ENCODE peak calls at places on chromosomes 5 and 9, in five cellular contexts. One of them, this sample, is unnamed.
A peak's percentile ranks its signal among the peaks of the same experiment; 100 is the strongest.

GRCh38 chr5:102865510-102866314 is 110.6 kb downstream of the PAM start:
- DNase-seq in NCI-H345: peak; percentile 67
- DNase-seq in mucosa of gallbladder: peak; percentile 32
- DNase-seq in Right ventricle myocardium superior: peak; percentile 85
- DNase-seq in neural crest cell: peak; percentile 51
- DNase-seq in this sample: peak; percentile 75

GRCh38 chr5:71887680-71888079 is 168.6 kb downstream of the CARTPT start:
- DNase-seq in NCI-H345: peak; percentile 23
- DNase-seq in mucosa of gallbladder: no peak
- DNase-seq in Right ventricle myocardium superior: no peak
- DNase-seq in neural crest cell: no peak
- DNase-seq in this sample: no peak

GRCh38 chr5:23476580-23476979 is 30.8 kb upstream of the PRDM9 start:
- DNase-seq in NCI-H345: no peak
- DNase-seq in mucosa of gallbladder: no peak
- DNase-seq in Right ventricle myocardium superior: no peak
- DNase-seq in neural crest cell: no peak
- DNase-seq in this sample: no peak

GRCh38 chr5:170333161-170333909 is 35.8 kb upstream of the LCP2 start:
- DNase-seq in NCI-H345: peak; percentile 43
- DNase-seq in mucosa of gallbladder: peak; percentile 36
- DNase-seq in Right ventricle myocardium superior: no peak
- DNase-seq in neural crest cell: peak; percentile 7
- DNase-seq in this sample: no peak

GRCh38 chr5:54742417-54742889 is 224.9 kb downstream of the SNX18 start:
- DNase-seq in NCI-H345: no peak
- DNase-seq in mucosa of gallbladder: peak; percentile 48
- DNase-seq in Right ventricle myocardium superior: no peak
- DNase-seq in neural crest cell: no peak
- DNase-seq in this sample: peak; percentile 55

GRCh38 chr9:115170674-115171073 is 52.7 kb upstream of the TNC start:
- DNase-seq in NCI-H345: no peak
- DNase-seq in mucosa of gallbladder: no peak
- DNase-seq in Right ventricle myocardium superior: no peak
- DNase-seq in neural crest cell: no peak
- DNase-seq in this sample: no peak

GRCh38 chr5:123515904-123516303 is 3.9 kb downstream of the CSNK1G3 start:
- DNase-seq in NCI-H345: no peak
- DNase-seq in mucosa of gallbladder: no peak
- DNase-seq in Right ventricle myocardium superior: no peak
- DNase-seq in neural crest cell: no peak
- DNase-seq in this sample: no peak

GRCh38 chr9:80204054-80204453 is 632.3 kb downstream of the TLE4 start:
- DNase-seq in NCI-H345: no peak
- DNase-seq in mucosa of gallbladder: no peak
- DNase-seq in Right ventricle myocardium superior: no peak
- DNase-seq in neural crest cell: no peak
- DNase-seq in this sample: no peak

GRCh38 chr9:37904647-37905505 is 949 bp upstream of the SLC25A51 start:
- DNase-seq in NCI-H345: no peak
- DNase-seq in mucosa of gallbladder: no peak
- DNase-seq in Right ventricle myocardium superior: no peak
- DNase-seq in neural crest cell: no peak
- DNase-seq in this sample: no peak

GRCh38 chr5:17944046-17944445 is 309.8 kb downstream of the TAF11L14 start:
- DNase-seq in NCI-H345: no peak
- DNase-seq in mucosa of gallbladder: no peak
- DNase-seq in Right ventricle myocardium superior: no peak
- DNase-seq in neural crest cell: no peak
- DNase-seq in this sample: no peak

GRCh38 chr5:126477681-126478117 is 54.5 kb downstream of the GRAMD2B start:
- DNase-seq in NCI-H345: no peak
- DNase-seq in mucosa of gallbladder: no peak
- DNase-seq in Right ventricle myocardium superior: no peak
- DNase-seq in neural crest cell: no peak
- DNase-seq in this sample: no peak

GRCh38 chr9:124869466-124869985 is 7.6 kb downstream of the ARPC5L start:
- DNase-seq in NCI-H345: peak; percentile 11
- DNase-seq in mucosa of gallbladder: no peak
- DNase-seq in Right ventricle myocardium superior: no peak
- DNase-seq in neural crest cell: no peak
- DNase-seq in this sample: peak; percentile 58

GRCh38 chr9:79257671-79258410 is 313.9 kb upstream of the TLE4 start:
- DNase-seq in NCI-H345: no peak
- DNase-seq in mucosa of gallbladder: no peak
- DNase-seq in Right ventricle myocardium superior: no peak
- DNase-seq in neural crest cell: peak; percentile 6
- DNase-seq in this sample: no peak

GRCh38 chr9:93823245-93824072 is 131.7 kb downstream of the BARX1 start:
- DNase-seq in NCI-H345: no peak
- DNase-seq in mucosa of gallbladder: no peak
- DNase-seq in Right ventricle myocardium superior: no peak
- DNase-seq in neural crest cell: no peak
- DNase-seq in this sample: peak; percentile 24

GRCh38 chr9:110248361-110248760 is 7.9 kb downstream of the TXN start:
- DNase-seq in NCI-H345: no peak
- DNase-seq in mucosa of gallbladder: no peak
- DNase-seq in Right ventricle myocardium superior: no peak
- DNase-seq in neural crest cell: no peak
- DNase-seq in this sample: no peak

GRCh38 chr5:167573274-167574127 is 717.9 kb upstream of the WWC1 start:
- DNase-seq in NCI-H345: no peak
- DNase-seq in mucosa of gallbladder: no peak
- DNase-seq in Right ventricle myocardium superior: no peak
- DNase-seq in neural crest cell: peak; percentile 36
- DNase-seq in this sample: no peak

GRCh38 chr9:130530932-130531331 is 48.4 kb upstream of the FUBP3 start:
- DNase-seq in NCI-H345: no peak
- DNase-seq in mucosa of gallbladder: peak; percentile 22
- DNase-seq in Right ventricle myocardium superior: peak; percentile 87
- DNase-seq in neural crest cell: no peak
- DNase-seq in this sample: peak; percentile 77

GRCh38 chr5:102411-103043 is 10.6 kb downstream of the PLEKHG4B start:
- DNase-seq in NCI-H345: peak; percentile 15
- DNase-seq in mucosa of gallbladder: no peak
- DNase-seq in Right ventricle myocardium superior: no peak
- DNase-seq in neural crest cell: no peak
- DNase-seq in this sample: no peak

GRCh38 chr5:141701341-141702119 is 19.5 kb upstream of the ARAP3 start:
- DNase-seq in NCI-H345: no peak
- DNase-seq in mucosa of gallbladder: no peak
- DNase-seq in Right ventricle myocardium superior: no peak
- DNase-seq in neural crest cell: no peak
- DNase-seq in this sample: no peak

GRCh38 chr5:9054821-9055589 is 490.9 kb downstream of the SEMA5A start:
- DNase-seq in NCI-H345: no peak
- DNase-seq in mucosa of gallbladder: no peak
- DNase-seq in Right ventricle myocardium superior: no peak
- DNase-seq in neural crest cell: no peak
- DNase-seq in this sample: no peak

GRCh38 chr5:96172436-96172835 is 210.8 kb upstream of the ELL2 start:
- DNase-seq in NCI-H345: no peak
- DNase-seq in mucosa of gallbladder: no peak
- DNase-seq in Right ventricle myocardium superior: no peak
- DNase-seq in neural crest cell: no peak
- DNase-seq in this sample: no peak

GRCh38 chr5:79974896-79975295 is 16.2 kb downstream of the MTX3 start:
- DNase-seq in NCI-H345: no peak
- DNase-seq in mucosa of gallbladder: no peak
- DNase-seq in Right ventricle myocardium superior: no peak
- DNase-seq in neural crest cell: no peak
- DNase-seq in this sample: no peak

GRCh38 chr9:35758475-35759050 is 4.5 kb upstream of the MSMP start:
- DNase-seq in NCI-H345: no peak
- DNase-seq in mucosa of gallbladder: no peak
- DNase-seq in Right ventricle myocardium superior: no peak
- DNase-seq in neural crest cell: no peak
- DNase-seq in this sample: no peak

GRCh38 chr9:7216004-7216821 is 458.4 kb downstream of the KDM4C start:
- DNase-seq in NCI-H345: no peak
- DNase-seq in mucosa of gallbladder: no peak
- DNase-seq in Right ventricle myocardium superior: no peak
- DNase-seq in neural crest cell: no peak
- DNase-seq in this sample: no peak

GRCh38 chr5:38601843-38602424 is 45.5 kb upstream of the LIFR start:
- DNase-seq in NCI-H345: no peak
- DNase-seq in mucosa of gallbladder: no peak
- DNase-seq in Right ventricle myocardium superior: no peak
- DNase-seq in neural crest cell: no peak
- DNase-seq in this sample: no peak

GRCh38 chr5:116747881-116748280 is 173.3 kb upstream of the SEMA6A start:
- DNase-seq in NCI-H345: no peak
- DNase-seq in mucosa of gallbladder: peak; percentile 34
- DNase-seq in Right ventricle myocardium superior: no peak
- DNase-seq in neural crest cell: no peak
- DNase-seq in this sample: no peak

GRCh38 chr5:93069276-93069675 is 511.7 kb downstream of the NR2F1-AS1 start:
- DNase-seq in NCI-H345: no peak
- DNase-seq in mucosa of gallbladder: no peak
- DNase-seq in Right ventricle myocardium superior: no peak
- DNase-seq in neural crest cell: no peak
- DNase-seq in this sample: no peak

GRCh38 chr9:72351538-72352453 is 13.2 kb downstream of the ZFAND5 start:
- DNase-seq in NCI-H345: no peak
- DNase-seq in mucosa of gallbladder: no peak
- DNase-seq in Right ventricle myocardium superior: peak; percentile 55
- DNase-seq in neural crest cell: no peak
- DNase-seq in this sample: no peak

GRCh38 chr5:132087176-132087575 is 13.6 kb downstream of the CSF2 start:
- DNase-seq in NCI-H345: no peak
- DNase-seq in mucosa of gallbladder: no peak
- DNase-seq in Right ventricle myocardium superior: no peak
- DNase-seq in neural crest cell: no peak
- DNase-seq in this sample: no peak

This sample was measured in left lobe of liver.